ENCODE peak calls at places on chromosomes 3 and 15, in seven cellular contexts. J is psoas muscle; P is mucosa of descending colon; M is stimulated activated naive CD8-positive, alpha-beta T cell treated with anti-CD3 and anti-CD28 coated beads, Interleukin-15, Interleukin-2, amounts not matched to agents 100 U/mL and 50 U/mL, for 24 hours; O is NCI-H1694; A is mesothelial cell of epicardium; G is activated gamma-delta T cell treated with Interleukin-2 at 50 U/mL for 16 hours. W is an unnamed sample.
A peak's percentile ranks its signal among the peaks of the same experiment; 100 is the strongest.

GRCh38 chr3:14133188-14133800 is 8.4 kb downstream of the TMEM43 start:
- DNase-seq in J (no peak), P (no peak), M (no peak), O (no peak), A (no peak), G (no peak), W (no peak)

GRCh38 chr3:11212784-11213183 is 58.5 kb downstream of the HRH1 start:
- DNase-seq in J (no peak), P (no peak), M (no peak), O (no peak), A (no peak), G (no peak), W (no peak)

GRCh38 chr3:125436921-125437320 is 61.8 kb upstream of the ZNF148 start:
- DNase-seq in J (no peak), P (no peak), M (no peak), O (no peak), A (no peak), G (no peak), W (no peak)

GRCh38 chr3:188323067-188323842 is 169.3 kb downstream of the LPP start:
- DNase-seq in J (no peak), P (no peak), M (peak; percentile 46), O (no peak), A (no peak), G (peak; percentile 34), W (no peak)

GRCh38 chr3:64318001-64318400 is 92.7 kb upstream of the PRICKLE2 start:
- DNase-seq in J (no peak), P (no peak), M (no peak), O (no peak), A (no peak), G (no peak), W (no peak)

GRCh38 chr15:77266708-77267387 is 153.1 kb downstream of the PEAK1 start:
- DNase-seq in J (no peak), P (no peak), M (no peak), O (no peak), A (no peak), G (no peak), W (no peak)

GRCh38 chr15:22850055-22850454 is 11.6 kb downstream of the NIPA2 start:
- DNase-seq in J (no peak), P (no peak), M (no peak), O (no peak), A (no peak), G (no peak), W (no peak)

GRCh38 chr3:127699098-127699945 is 26.6 kb downstream of the ABTB1 start:
- DNase-seq in J (no peak), P (no peak), M (no peak), O (peak; percentile 41), A (no peak), G (no peak), W (no peak)

GRCh38 chr3:177345049-177345972 is 148.0 kb upstream of the TBL1XR1 start:
- DNase-seq in J (peak; percentile 86), P (peak; percentile 90), M (peak; percentile 67), O (no peak), A (no peak), G (peak; percentile 23), W (peak; percentile 96)

GRCh38 chr3:12195231-12195630 is 36.5 kb upstream of the TIMP4 start:
- DNase-seq in J (no peak), P (no peak), M (no peak), O (no peak), A (no peak), G (no peak), W (no peak)

GRCh38 chr3:120642368-120642948 is 39.6 kb downstream of the HGD start:
- DNase-seq in J (no peak), P (no peak), M (peak; percentile 4), O (no peak), A (no peak), G (no peak), W (peak; percentile 57)

GRCh38 chr3:71779674-71780377 is 5.1 kb downstream of the PROK2 start:
- DNase-seq in J (no peak), P (no peak), M (no peak), O (no peak), A (no peak), G (no peak), W (no peak)

GRCh38 chr3:66496731-66497130 is 4.1 kb downstream of the LRIG1 start:
- DNase-seq in J (no peak), P (no peak), M (no peak), O (no peak), A (no peak), G (no peak), W (no peak)

GRCh38 chr3:189908646-189909045 is 212.1 kb downstream of the P3H2 start:
- DNase-seq in J (no peak), P (no peak), M (no peak), O (no peak), A (no peak), G (no peak), W (no peak)

GRCh38 chr15:68655686-68656437 is 77.1 kb downstream of the CORO2B start:
- DNase-seq in J (no peak), P (no peak), M (no peak), O (no peak), A (no peak), G (no peak), W (no peak)

GRCh38 chr3:64344721-64345207 is 119.5 kb upstream of the PRICKLE2 start:
- DNase-seq in J (no peak), P (no peak), M (no peak), O (no peak), A (no peak), G (no peak), W (no peak)